ENCODE peak calls at places on chromosomes 4 and X, in ten cellular contexts. W, S, K, H, Q, O, G, I, T and A are unnamed samples.

GRCh38 chr4:81492596-81492995 is 20.9 kb upstream of the RASGEF1B start:
- DNase-seq in W (no peak), S (no peak), K (no peak), H (no peak), Q (no peak), O (no peak), G (no peak), I (no peak), T (no peak), A (no peak)

GRCh38 chr4:78622253-78622979 is 70.8 kb downstream of the ANXA3 start:
- DNase-seq in W (no peak), S (peak; percentile 63), K (no peak), H (no peak), Q (no peak), O (no peak), G (no peak), I (no peak), T (no peak), A (peak; percentile 32)

GRCh38 chrX:140712413-140713173 is 3.0 kb downstream of the LINC00632 start:
- DNase-seq in W (no peak), S (no peak), K (peak; percentile 39), H (peak; percentile 9), Q (peak; percentile 1), O (peak; percentile 38), G (peak; percentile 76), I (no peak), T (peak; percentile 44), A (peak; percentile 11)

GRCh38 chr4:19254476-19254875 is 997.2 kb upstream of the SLIT2 start:
- DNase-seq in W (no peak), S (no peak), K (no peak), H (no peak), Q (no peak), O (no peak), G (no peak), I (no peak), T (no peak), A (no peak)

GRCh38 chrX:103376118-103376978 is at the start of gene BEX3:
- DNase-seq in W (peak; percentile 6), S (no peak), K (peak; percentile 89), H (peak; percentile 71), Q (peak; percentile 48), O (peak; percentile 66), G (peak; percentile 77), I (no peak), T (peak; percentile 70), A (peak; percentile 47)

GRCh38 chr4:39319678-39320077 is 46.5 kb downstream of the RFC1 start:
- DNase-seq in W (no peak), S (no peak), K (peak; percentile 17), H (no peak), Q (peak; percentile 28), O (no peak), G (no peak), I (no peak), T (no peak), A (no peak)

GRCh38 chrX:153226344-153227190 is 47.5 kb downstream of the MAGEA1 start:
- DNase-seq in W (peak; percentile 17), S (peak; percentile 94), K (peak; percentile 58), H (peak; percentile 16), Q (no peak), O (no peak), G (no peak), I (no peak), T (peak; percentile 86), A (no peak)

GRCh38 chrX:21741869-21742701 is 15.8 kb downstream of the SMPX start:
- DNase-seq in W (peak; percentile 15), S (no peak), K (no peak), H (no peak), Q (no peak), O (no peak), G (no peak), I (no peak), T (no peak), A (no peak)

GRCh38 chr4:15158410-15159091 is 156.3 kb downstream of the CPEB2 start:
- DNase-seq in W (no peak), S (no peak), K (no peak), H (no peak), Q (no peak), O (no peak), G (no peak), I (no peak), T (no peak), A (no peak)

GRCh38 chr4:183987529-183987946 is 82.4 kb downstream of the STOX2 start:
- DNase-seq in W (peak; percentile 16), S (no peak), K (peak; percentile 88), H (peak; percentile 59), Q (peak; percentile 26), O (peak; percentile 74), G (no peak), I (no peak), T (no peak), A (peak; percentile 66)

GRCh38 chrX:73922856-73923429 is 359.9 kb downstream of the CHIC1 start:
- DNase-seq in W (no peak), S (no peak), K (no peak), H (no peak), Q (no peak), O (no peak), G (no peak), I (no peak), T (no peak), A (no peak)

GRCh38 chr4:164783966-164784365 is 30.0 kb downstream of the SMIM31 start:
- DNase-seq in W (no peak), S (no peak), K (no peak), H (no peak), Q (no peak), O (no peak), G (no peak), I (no peak), T (no peak), A (no peak)

GRCh38 chrX:78989349-78989748 is 44.2 kb downstream of the P2RY10 start:
- DNase-seq in W (no peak), S (no peak), K (no peak), H (no peak), Q (no peak), O (no peak), G (no peak), I (no peak), T (no peak), A (no peak)
- H3K9me3 ChIP-seq in W (no peaks in the 10 kb centered on the region), S (no peaks in the 10 kb centered on the region), K (no peaks in the 10 kb centered on the region), H (no peaks in the 10 kb centered on the region), Q (no peaks in the 10 kb centered on the region), O (peaks cover 6% of the 10 kb centered on the region), G (no peaks in the 10 kb centered on the region), I (peaks cover 13% of the 10 kb centered on the region), T (peaks cover 7% of the 10 kb centered on the region), A (no peaks in the 10 kb centered on the region)

DNA sequence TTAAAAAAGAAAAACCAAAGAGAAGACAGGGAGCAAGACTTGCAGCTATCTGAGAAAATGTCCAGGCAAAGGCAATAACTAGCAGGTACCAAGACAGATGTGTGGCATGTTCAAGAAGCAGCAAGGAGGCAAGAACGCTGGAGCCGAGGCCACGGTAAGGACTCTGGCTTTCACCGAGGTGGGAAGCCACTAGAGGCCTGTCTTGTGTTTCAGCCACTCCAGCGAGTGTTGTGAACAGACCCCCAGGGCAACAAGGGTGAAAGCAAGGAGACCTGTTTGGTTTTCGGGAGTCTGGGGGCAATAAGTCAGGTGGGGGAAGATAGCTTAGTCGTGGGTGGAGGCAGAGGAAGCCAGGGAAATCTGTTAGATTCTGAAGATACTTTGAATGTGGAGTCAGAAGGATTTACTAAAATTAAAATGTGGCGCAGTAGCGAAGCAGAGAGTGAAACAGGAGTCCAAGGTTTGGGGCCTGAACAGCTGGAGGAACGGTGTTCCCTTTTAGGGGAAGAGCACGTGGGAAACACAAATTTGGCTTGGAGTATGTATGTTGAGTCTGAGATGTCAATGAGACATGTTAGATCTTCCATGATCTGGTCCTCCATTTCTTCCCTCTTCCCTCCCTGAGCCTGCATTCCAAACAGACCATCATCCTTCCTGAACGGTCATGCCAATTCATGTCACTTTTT is 3.1 kb downstream of the WDR1 start:
- DNase-seq in W (no peak), S (no peak), K (no peak), H (no peak), Q (no peak), O (no peak), G (no peak), I (no peak), T (peak; percentile 34), A (no peak)
- H3K4me3 ChIP-seq in W (no peak overlapping the region), S (no peak overlapping the region), K (no peak overlapping the region), H (no peak overlapping the region), Q (no peak overlapping the region), O (no peak overlapping the region), G (no peak overlapping the region), I (peak overlapping the region; percentile 99), T (no peak overlapping the region), A (no peak overlapping the region)

GRCh38 chr4:74016068-74016467 is 17.6 kb upstream of the CXCL5 start:
- DNase-seq in W (no peak), S (no peak), K (no peak), H (no peak), Q (no peak), O (no peak), G (no peak), I (no peak), T (no peak), A (no peak)

GRCh38 chr4:74012130-74012529 is 13.7 kb upstream of the CXCL5 start:
- DNase-seq in W (no peak), S (no peak), K (no peak), H (no peak), Q (no peak), O (no peak), G (no peak), I (no peak), T (no peak), A (no peak)

GRCh38 chr4:74014332-74014731 is 15.9 kb upstream of the CXCL5 start:
- DNase-seq in W (no peak), S (no peak), K (no peak), H (no peak), Q (no peak), O (no peak), G (no peak), I (no peak), T (no peak), A (no peak)

GRCh38 chr4:74015126-74015780 is 16.8 kb upstream of the CXCL5 start:
- DNase-seq in W (no peak), S (no peak), K (no peak), H (no peak), Q (no peak), O (no peak), G (no peak), I (no peak), T (no peak), A (no peak)

GRCh38 chr4:74013269-74013668 is 14.8 kb upstream of the CXCL5 start:
- DNase-seq in W (no peak), S (no peak), K (no peak), H (no peak), Q (no peak), O (no peak), G (no peak), I (no peak), T (no peak), A (no peak)
- TF ChIP-seq EP300 in W (no peak), S (no peak), K (no peak), H (no peak), Q (no peak), O (no peak), G (no peak), I (no peak), T (no peak), A (no peak)

GRCh38 chr4:384311-385010 is 46.8 kb downstream of the ZNF141 start:
- DNase-seq in W (no peak), S (no peak), K (no peak), H (no peak), Q (no peak), O (no peak), G (no peak), I (peak; percentile 7), T (no peak), A (no peak)
- H3K9me3 ChIP-seq in W (peaks cover 15% of the 10 kb centered on the region), S (peaks cover 2% of the 10 kb centered on the region), K (peaks cover 63% of the 10 kb centered on the region), H (peaks cover 41% of the 10 kb centered on the region), Q (peaks cover 29% of the 10 kb centered on the region), O (peaks cover 100% of the 10 kb centered on the region), G (peaks cover 66% of the 10 kb centered on the region), I (peaks cover 24% of the 10 kb centered on the region), T (peaks cover 51% of the 10 kb centered on the region), A (peaks cover 100% of the 10 kb centered on the region)

GRCh38 chr4:168805341-168805740 is 204.7 kb downstream of the CBR4 start:
- DNase-seq in W (no peak), S (no peak), K (no peak), H (no peak), Q (no peak), O (no peak), G (no peak), I (no peak), T (no peak), A (no peak)
- H3K4me3 ChIP-seq in W (no peak overlapping the region), S (no peak overlapping the region), K (no peak overlapping the region), H (no peak overlapping the region), Q (no peak overlapping the region), O (no peak overlapping the region), G (no peak overlapping the region), I (no peak overlapping the region), T (no peak overlapping the region), A (no peak overlapping the region)